ENCODE peak calls at places on chromosomes 2 and 18, in nine cellular contexts. B is mucosa of gallbladder, W is lower leg skin, O is NCI-H1417, E is NCI-H2107, M is mesothelial cell of epicardium, Z is left cardiac atrium, D is kidney tubule cell, U is M059J. A is an unnamed sample.

GRCh38 chr2:161954103-161954502 is 119.9 kb downstream of the DPP4 start:
- DNase-seq in B (no peak), W (no peak), O (no peak), E (no peak), M (no peak), Z (no peak), D (no peak), U (no peak), A (no peak)

GRCh38 chr2:150274108-150274507 is 213.4 kb downstream of the RND3 start:
- DNase-seq in B (no peak), W (no peak), O (no peak), E (no peak), M (no peak), Z (no peak), D (peak), U (peak), A (no peak)

GRCh38 chr2:215625207-215625606 is 189.3 kb upstream of the FN1 start:
- DNase-seq in B (no peak), W (no peak), O (no peak), E (no peak), M (no peak), Z (no peak), D (no peak), U (no peak), A (no peak)

GRCh38 chr2:122070241-122070731 is 314.8 kb downstream of the TSN start:
- DNase-seq in B (no peak), W (no peak), O (no peak), E (no peak), M (no peak), Z (no peak), D (peak), U (peak), A (no peak)

GRCh38 chr2:96325038-96325883 is at the start of gene ITPRIPL1:
- DNase-seq in B (no peak), W (no peak), O (peak), E (no peak), M (no peak), Z (peak), D (peak), U (no peak), A (peak)

GRCh38 chr2:170500770-170501169 is 214.4 kb upstream of the SP5 start:
- DNase-seq in B (no peak), W (no peak), O (no peak), E (no peak), M (no peak), Z (no peak), D (no peak), U (no peak), A (no peak)

GRCh38 chr2:160869411-160869810 is 290.8 kb upstream of the TANK start:
- DNase-seq in B (no peak), W (peak), O (no peak), E (no peak), M (no peak), Z (no peak), D (peak), U (peak), A (no peak)

GRCh38 chr2:7363906-7364305 is 446.7 kb downstream of the RNF144A start:
- DNase-seq in B (peak), W (no peak), O (peak), E (no peak), M (no peak), Z (no peak), D (peak), U (no peak), A (no peak)

GRCh38 chr2:134690629-134691215 is 28.1 kb downstream of the TMEM163 start:
- DNase-seq in B (no peak), W (no peak), O (no peak), E (no peak), M (no peak), Z (no peak), D (no peak), U (no peak), A (no peak)

GRCh38 chr18:77478619-77479018 is 229.0 kb downstream of the GALR1 start:
- DNase-seq in B (peak), W (peak), O (no peak), E (no peak), M (no peak), Z (peak), D (no peak), U (peak), A (no peak)

GRCh38 chr2:43717323-43717722 is 41.1 kb upstream of the C1GALT1C1L start:
- DNase-seq in B (no peak), W (no peak), O (no peak), E (no peak), M (no peak), Z (no peak), D (no peak), U (no peak), A (no peak)

A was measured in stimulated activated effector memory CD8-positive, alpha-beta T cell treated with anti-CD3 and anti-CD28 coated beads, Interleukin-12 subunit alpha, Interleukin-12 subunit beta, amount 100 ng/mL, for 72 hours.